ENCODE peak calls at places on chromosomes 2 and 18, in four cellular contexts. Z, F, K and Q are unnamed samples.

GRCh38 chr18:55141318-55141717 is 182.1 kb upstream of the CCDC68 start:
- DNase-seq in Z (no peak), F (no peak), K (no peak), Q (no peak)

GRCh38 chr2:239294571-239295054 is 106.2 kb downstream of the HDAC4 start:
- DNase-seq in Z (no peak), F (no peak), K (no peak), Q (no peak)

GRCh38 chr2:18518116-18519111 is 42.0 kb downstream of the RDH14 start:
- DNase-seq in Z (no peak), F (peak), K (no peak), Q (no peak)

GRCh38 chr2:28134857-28135256 is 244.3 kb downstream of the BABAM2 start:
- DNase-seq in Z (no peak), F (no peak), K (no peak), Q (no peak)

GRCh38 chr2:215736653-215737290 is 276.6 kb downstream of the MREG start:
- DNase-seq in Z (peak), F (peak), K (no peak), Q (no peak)

GRCh38 chr18:34738173-34738894 is 28.2 kb downstream of the DTNA start:
- DNase-seq in Z (peak), F (peak), K (no peak), Q (no peak)

GRCh38 chr2:60551241-60552095 is 2.0 kb downstream of the BCL11A start:
- DNase-seq in Z (peak), F (peak), K (no peak), Q (no peak)

GRCh38 chr18:76462326-76462694 is 32.7 kb downstream of the ZNF516 start:
- DNase-seq in Z (no peak), F (no peak), K (no peak), Q (no peak)

GRCh38 chr2:241445426-241445825 is 63.0 kb downstream of the STK25 start:
- DNase-seq in Z (no peak), F (no peak), K (no peak), Q (no peak)

GRCh38 chr18:11889284-11889683 is 18.8 kb downstream of the MPPE1 start:
- DNase-seq in Z (no peak), F (no peak), K (no peak), Q (no peak)

GRCh38 chr2:150142561-150142960 is 344.9 kb downstream of the RND3 start:
- DNase-seq in Z (no peak), F (peak), K (no peak), Q (no peak)

GRCh38 chr18:37676276-37676675 is 110.7 kb upstream of the CELF4 start:
- DNase-seq in Z (no peak), F (no peak), K (no peak), Q (no peak)

GRCh38 chr18:24791736-24792135 is 331.3 kb downstream of the HRH4 start:
- DNase-seq in Z (peak), F (no peak), K (no peak), Q (no peak)

GRCh38 chr18:5556317-5556974 is 12.6 kb upstream of the EPB41L3 start:
- DNase-seq in Z (no peak), F (peak), K (no peak), Q (no peak)

GRCh38 chr2:60317831-60318230 is 235.6 kb downstream of the BCL11A start:
- DNase-seq in Z (no peak), F (no peak), K (no peak), Q (no peak)

GRCh38 chr2:18993756-18994155 is 364.7 kb downstream of the OSR1 start:
- DNase-seq in Z (no peak), F (no peak), K (no peak), Q (no peak)

GRCh38 chr2:2689313-2689712 is 358.2 kb upstream of the MYT1L start:
- DNase-seq in Z (no peak), F (no peak), K (no peak), Q (no peak)

GRCh38 chr2:7666561-7667259 is 749.5 kb downstream of the RNF144A start:
- DNase-seq in Z (no peak), F (no peak), K (no peak), Q (no peak)

GRCh38 chr2:51344886-51345285 is 313.0 kb upstream of the NRXN1 start:
- DNase-seq in Z (no peak), F (no peak), K (no peak), Q (no peak)

GRCh38 chr18:23740105-23740830 is 51.0 kb downstream of the LAMA3 start:
- DNase-seq in Z (no peak), F (peak), K (no peak), Q (no peak)

GRCh38 chr2:204628926-204629661 is 83.8 kb downstream of the PARD3B start:
- DNase-seq in Z (no peak), F (peak), K (no peak), Q (no peak)

GRCh38 chr2:144583741-144584453 is 64.0 kb upstream of the ZEB2 start:
- DNase-seq in Z (no peak), F (peak), K (no peak), Q (no peak)

GRCh38 chr2:204544961-204545860 is at the start of gene PARD3B:
- DNase-seq in Z (peak), F (peak), K (peak), Q (peak)

GRCh38 chr2:86807462-86808275 is 17.0 kb upstream of the CD8A start:
- DNase-seq in Z (peak), F (peak), K (peak), Q (no peak)

GRCh38 chr2:196798980-196799379 is 503 bp downstream of the GTF3C3 start:
- DNase-seq in Z (no peak), F (peak), K (no peak), Q (no peak)

GRCh38 chr2:136505462-136505861 is 259.9 kb upstream of the THSD7B start:
- DNase-seq in Z (no peak), F (no peak), K (no peak), Q (no peak)

GRCh38 chr2:219570194-219570923 is 980 bp downstream of the OBSL1 start:
- DNase-seq in Z (peak), F (peak), K (no peak), Q (no peak)

GRCh38 chr2:225112362-225113111 is 70.3 kb upstream of the DOCK10 start:
- DNase-seq in Z (no peak), F (no peak), K (no peak), Q (no peak)

GRCh38 chr2:30276455-30276911 is 45.1 kb downstream of the LBH start:
- DNase-seq in Z (no peak), F (no peak), K (no peak), Q (no peak)